ENCODE peak calls at places on chromosome 14, in ten cellular contexts. L is astrocyte, X is OCI-LY7, U is colonic mucosa, W is B cell, N is AG09309, Y is nephron progenitor cell, S is HCT116, H is GM06990, P is AG10803. M is an unnamed sample.

GRCh38 chr14:99384446-99385417 is 95.9 kb downstream of the SETD3 start:
- DNase-seq in H (no peak), Y (no peak), N (no peak), X (no peak), P (no peak), U (no peak), S (no peak), W (no peak), L (no peak), M (no peak)

GRCh38 chr14:25896777-25897176 is 701.1 kb downstream of the NOVA1 start:
- DNase-seq in X (no peak), N (no peak), S (no peak), L (no peak), H (no peak), P (no peak), W (no peak), U (no peak), Y (no peak), M (no peak)

GRCh38 chr14:95255487-95255886 is 64.2 kb downstream of the CLMN start:
- DNase-seq in U (peak), X (peak), N (no peak), L (peak), H (no peak), S (peak), W (no peak), P (peak), Y (peak), M (no peak)

GRCh38 chr14:69107407-69108003 is 45.4 kb downstream of the DCAF5 start:
- DNase-seq in L (peak), H (no peak), Y (peak), X (peak), U (peak), P (peak), S (peak), N (no peak), W (no peak), M (peak)

GRCh38 chr14:74592476-74593191 is 19.4 kb downstream of the LTBP2 start:
- DNase-seq in Y (no peak), L (no peak), S (no peak), N (no peak), W (peak), U (no peak), P (no peak), X (no peak), H (no peak), M (no peak)

GRCh38 chr14:71776463-71777359 is 155.5 kb upstream of the RGS6 start:
- DNase-seq in P (peak), N (no peak), Y (no peak), H (no peak), X (no peak), W (no peak), L (peak), U (no peak), S (no peak), M (no peak)

GRCh38 chr14:24098229-24098926 is 4.3 kb downstream of the PCK2 start:
- DNase-seq in P (no peak), L (no peak), W (no peak), Y (no peak), X (no peak), S (no peak), U (no peak), N (no peak), H (no peak), M (no peak)

GRCh38 chr14:52106853-52107252 is 38.0 kb upstream of the NID2 start:
- DNase-seq in L (no peak), Y (no peak), S (no peak), U (no peak), H (no peak), N (no peak), X (no peak), P (no peak), W (no peak), M (no peak)

GRCh38 chr14:55832122-55832911 is 252.3 kb downstream of the KTN1 start:
- DNase-seq in S (no peak), W (no peak), U (peak), P (no peak), X (no peak), Y (no peak), H (no peak), L (no peak), N (no peak), M (no peak)

GRCh38 chr14:40417777-40418401 is 985.7 kb upstream of the FBXO33 start:
- DNase-seq in X (peak), S (peak), Y (peak), W (no peak), U (no peak), P (no peak), N (no peak), L (no peak), H (no peak), M (no peak)

GRCh38 chr14:64755661-64756265 is 51.5 kb downstream of the PLEKHG3 start:
- DNase-seq in L (peak), W (no peak), P (peak), S (no peak), X (no peak), Y (no peak), H (peak), N (no peak), U (peak), M (peak)

GRCh38 chr14:63710497-63710896 is 17.4 kb downstream of the SGPP1 start:
- DNase-seq in W (no peak), Y (no peak), P (no peak), H (no peak), N (no peak), U (no peak), S (no peak), X (peak), L (no peak), M (no peak)

GRCh38 chr14:28776482-28777266 is 10.1 kb downstream of the FOXG1 start:
- DNase-seq in H (no peak), Y (no peak), X (no peak), W (no peak), U (no peak), L (no peak), P (no peak), N (no peak), S (no peak), M (no peak)

GRCh38 chr14:37563189-37563588 is 31.9 kb downstream of the FOXA1 start:
- DNase-seq in W (no peak), X (no peak), U (peak), S (no peak), Y (no peak), H (no peak), N (no peak), L (no peak), P (no peak), M (no peak)

GRCh38 chr14:37569729-37570128 is 25.3 kb downstream of the FOXA1 start:
- DNase-seq in X (no peak), P (no peak), W (no peak), L (no peak), H (no peak), Y (no peak), S (no peak), U (no peak), N (no peak), M (no peak)

GRCh38 chr14:37566811-37567371 is 28.2 kb downstream of the FOXA1 start:
- DNase-seq in Y (no peak), P (no peak), X (no peak), L (peak), U (peak), W (no peak), N (no peak), H (no peak), S (no peak), M (no peak)

GRCh38 chr14:37571391-37571790 is 23.7 kb downstream of the FOXA1 start:
- DNase-seq in H (no peak), X (no peak), L (no peak), U (no peak), P (no peak), W (no peak), S (no peak), N (no peak), Y (no peak), M (no peak)

GRCh38 chr14:37565550-37565949 is 29.5 kb downstream of the FOXA1 start:
- DNase-seq in W (no peak), H (no peak), U (no peak), Y (no peak), N (no peak), X (no peak), L (no peak), P (no peak), S (no peak), M (no peak)
- TF ChIP-seq CTCF in W (no peak), H (no peak), U (no peak), Y (no peak), N (no peak), X (peak), L (no peak), P (no peak), S (peak), M (peak)

GRCh38 chr14:90562652-90563051 is 165.8 kb downstream of the CALM1 start:
- DNase-seq in X (no peak), H (no peak), W (no peak), S (no peak), N (no peak), Y (no peak), P (no peak), U (no peak), L (no peak), M (no peak)

GRCh38 chr14:90560529-90560928 is 163.7 kb downstream of the CALM1 start:
- DNase-seq in P (no peak), Y (no peak), S (no peak), N (no peak), W (no peak), U (no peak), L (no peak), X (no peak), H (no peak), M (no peak)

GRCh38 chr14:90559811-90560492 is 163.1 kb downstream of the CALM1 start:
- DNase-seq in Y (no peak), L (no peak), W (no peak), P (no peak), U (no peak), X (no peak), S (no peak), H (no peak), N (no peak), M (no peak)

GRCh38 chr14:90561920-90562319 is 165.1 kb downstream of the CALM1 start:
- DNase-seq in S (no peak), X (no peak), U (no peak), P (no peak), N (no peak), H (no peak), Y (no peak), W (no peak), L (no peak), M (no peak)

DNA sequence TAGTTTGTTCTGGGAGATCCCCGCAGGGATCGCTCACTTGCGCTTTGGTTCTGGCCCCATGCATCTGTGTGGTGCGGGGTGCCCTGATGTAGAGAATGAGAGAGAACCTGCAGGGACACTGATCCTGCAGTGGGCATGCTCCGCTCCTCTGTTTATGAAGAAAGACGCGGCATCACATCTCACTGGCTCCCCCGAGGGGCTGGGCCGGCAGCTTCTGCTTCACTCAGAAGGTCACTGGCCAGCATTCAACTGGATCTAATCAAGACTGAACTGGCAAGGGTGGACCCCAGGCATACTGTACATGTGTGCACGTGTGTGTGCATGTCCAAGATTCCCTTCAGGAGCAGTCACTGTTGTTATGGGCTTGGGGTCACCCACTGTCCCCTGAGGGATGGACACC is 164.2 kb downstream of the CALM1 start:
- DNase-seq in P (no peak), U (no peak), W (no peak), L (no peak), S (no peak), Y (no peak), H (no peak), X (no peak), N (no peak), M (no peak)
- TF ChIP-seq CTCF in P (no peak), U (no peak), W (no peak), L (no peak), S (no peak), Y (no peak), H (no peak), X (no peak), N (no peak), M (no peak)

GRCh38 chr14:104098272-104099095 is 13.0 kb downstream of the ASPG start:
- DNase-seq in X (no peak), W (no peak), S (no peak), H (no peak), P (no peak), N (no peak), Y (no peak), L (no peak), U (no peak), M (no peak)

GRCh38 chr14:104096318-104096717 is 10.8 kb downstream of the ASPG start:
- DNase-seq in U (no peak), H (no peak), L (no peak), S (no peak), N (no peak), X (no peak), P (no peak), Y (no peak), W (no peak), M (no peak)

GRCh38 chr14:104094709-104095425 is 9.4 kb downstream of the ASPG start:
- DNase-seq in Y (peak), W (peak), P (peak), N (no peak), X (peak), H (peak), S (no peak), U (peak), L (no peak), M (peak)

GRCh38 chr14:104095426-104096310 is 10.2 kb downstream of the ASPG start:
- DNase-seq in W (no peak), P (no peak), L (no peak), N (no peak), U (no peak), H (no peak), S (no peak), X (no peak), Y (no peak), M (no peak)

GRCh38 chr14:104096751-104097700 is 11.5 kb downstream of the ASPG start:
- DNase-seq in P (no peak), L (no peak), W (no peak), S (no peak), H (no peak), N (no peak), Y (peak), X (peak), U (no peak), M (no peak)
- TF ChIP-seq CTCF in P (no peak), L (no peak), W (no peak), S (no peak), H (no peak), N (peak), Y (peak), X (peak), U (no peak), M (peak)

GRCh38 chr14:101558739-101559240 is 2.5 kb upstream of the DIO3 start:
- DNase-seq in W (no peak), Y (no peak), H (no peak), U (no peak), X (no peak), N (no peak), S (no peak), P (no peak), L (no peak), M (no peak)

GRCh38 chr14:101560534-101561113 is 671 bp upstream of the DIO3 start:
- DNase-seq in H (no peak), L (no peak), Y (no peak), P (no peak), S (no peak), W (no peak), X (no peak), U (no peak), N (no peak), M (no peak)

GRCh38 chr14:101561145-101561896 is at the start of gene DIO3:
- DNase-seq in X (no peak), N (no peak), L (peak), U (peak), S (peak), P (no peak), W (no peak), H (no peak), Y (peak), M (no peak)

GRCh38 chr14:101559250-101559623 is 2.1 kb upstream of the DIO3 start:
- DNase-seq in X (no peak), Y (no peak), P (no peak), L (no peak), U (no peak), S (no peak), H (no peak), W (no peak), N (no peak), M (no peak)

DNA sequence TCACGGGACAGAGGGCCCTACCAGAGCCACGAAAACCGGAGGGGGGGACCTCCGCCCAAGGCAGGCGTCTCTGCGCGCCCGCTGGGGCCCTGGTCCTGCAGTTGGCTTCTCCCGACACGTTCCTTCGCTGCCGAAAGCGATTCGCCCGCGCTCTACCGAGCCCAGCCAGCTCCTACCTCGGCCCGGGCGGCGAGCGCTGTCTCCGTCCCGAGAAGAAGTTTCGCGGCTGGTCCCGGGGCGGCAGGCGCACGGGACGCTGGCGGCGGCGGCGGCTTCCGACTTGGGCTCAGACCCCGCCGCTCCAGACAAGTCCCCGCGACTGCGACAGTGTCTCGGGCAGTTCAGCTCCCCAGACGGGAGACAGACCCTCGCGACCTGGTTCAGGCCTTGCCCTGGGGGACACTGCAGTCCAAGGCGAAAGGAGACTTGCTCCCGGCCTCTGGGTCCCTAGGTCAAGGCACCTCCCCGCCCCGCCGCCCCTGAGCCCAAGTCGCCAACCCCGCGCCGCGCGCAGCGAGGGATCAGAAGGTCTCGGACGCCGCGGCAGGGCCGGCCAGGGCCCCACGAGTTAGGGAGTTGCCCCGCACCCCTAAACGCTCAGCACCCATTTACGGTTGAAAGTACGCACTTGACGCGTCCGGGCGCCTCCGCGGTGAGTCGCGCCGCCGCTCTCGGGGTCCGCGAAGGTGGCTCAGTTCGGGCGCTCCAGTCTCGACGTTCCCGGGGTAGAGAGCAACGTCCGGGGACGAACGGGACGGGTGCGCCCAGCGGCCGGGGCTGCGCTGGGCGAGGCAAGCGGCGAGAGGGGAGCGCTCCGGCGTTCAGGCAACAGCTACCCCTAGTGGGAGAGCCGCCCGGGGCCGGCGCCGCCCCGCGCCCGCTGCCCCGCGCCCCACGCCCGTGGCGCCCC is 1.4 kb upstream of the DIO3 start:
- DNase-seq in W (no peak), U (no peak), H (no peak), P (peak), S (no peak), Y (peak), N (no peak), L (peak), X (no peak), M (no peak)
- TF ChIP-seq CTCF in W (no peak), U (no peak), H (no peak), P (no peak), S (no peak), Y (no peak), N (peak), L (no peak), X (no peak), M (no peak)

GRCh38 chr14:76955575-76956252 is 72.8 kb downstream of the IRF2BPL start:
- DNase-seq in Y (no peak), S (no peak), H (no peak), U (peak), L (peak), N (no peak), W (peak), X (peak), P (peak), M (peak)

GRCh38 chr14:76954791-76955190 is 73.7 kb downstream of the IRF2BPL start:
- DNase-seq in Y (no peak), P (no peak), S (no peak), U (no peak), X (no peak), L (no peak), N (no peak), H (no peak), W (no peak), M (no peak)

GRCh38 chr14:76958020-76958965 is 70.2 kb downstream of the IRF2BPL start:
- DNase-seq in X (no peak), U (no peak), Y (no peak), W (no peak), S (no peak), H (no peak), N (no peak), L (no peak), P (no peak), M (no peak)

GRCh38 chr14:76957224-76957881 is 71.2 kb downstream of the IRF2BPL start:
- DNase-seq in H (no peak), P (no peak), Y (no peak), L (no peak), W (no peak), S (no peak), X (no peak), U (no peak), N (no peak), M (no peak)

GRCh38 chr14:76956253-76957090 is 72.0 kb downstream of the IRF2BPL start:
- DNase-seq in L (peak), W (peak), U (peak), H (peak), Y (peak), P (peak), S (peak), N (peak), X (peak), M (peak)
- TF ChIP-seq CTCF in L (no peak), W (no peak), U (no peak), H (no peak), Y (no peak), P (no peak), S (no peak), N (peak), X (no peak), M (peak)

GRCh38 chr14:58673722-58674121 is 36.0 kb downstream of the DACT1 start:
- DNase-seq in P (no peak), Y (no peak), H (no peak), W (no peak), S (no peak), X (no peak), U (no peak), L (no peak), N (no peak), M (no peak)
- TF ChIP-seq CTCF in P (no peak), Y (no peak), H (no peak), W (no peak), S (no peak), X (no peak), U (no peak), L (no peak), N (no peak), M (no peak)